ENCODE peak calls at places on chromosomes 11 and 22, in seven cellular contexts. M is T-helper 1 cell; A is fibroblast of mammary gland; Q is iris pigment epithelial cell; W is activated naive CD8-positive, alpha-beta T cell treated with anti-CD3 and anti-CD28 coated beads, Interleukin-2, amount 50 U/mL, for 24 hours; B is stimulated activated CD4-positive, alpha-beta T cell treated with anti-CD3 and anti-CD28 coated beads, TNF-alpha, amount 100 ng/mL, for 48 hours; N is mucosa of gallbladder. V is an unnamed sample.

GRCh38 chr11:65077466-65077865 is 6.4 kb downstream of the CDCA5 start:
- DNase-seq in M (no peak), N (no peak), B (no peak), Q (no peak), A (peak; percentile 49), W (no peak), V (no peak)

GRCh38 chr11:105137286-105137685 is 2.3 kb downstream of the CARD18 start:
- DNase-seq in W (no peak), A (no peak), N (no peak), B (no peak), Q (peak; percentile 48), M (no peak), V (no peak)

GRCh38 chr11:76704171-76704948 is 33.8 kb upstream of the LRRC32 start:
- DNase-seq in M (no peak), N (no peak), B (no peak), Q (no peak), A (no peak), W (no peak), V (no peak)

GRCh38 chr22:30217698-30218565 is 28.6 kb downstream of the LIF start:
- DNase-seq in M (no peak), N (no peak), W (no peak), B (no peak), Q (no peak), A (no peak), V (no peak)

GRCh38 chr22:42760806-42761565 is 40.3 kb upstream of the A4GALT start:
- DNase-seq in Q (no peak), B (no peak), M (no peak), N (no peak), A (no peak), W (no peak), V (no peak)

GRCh38 chr22:43292633-43293025 is 50.5 kb downstream of the SCUBE1 start:
- DNase-seq in N (no peak), A (no peak), M (no peak), B (no peak), W (no peak), Q (no peak), V (no peak)

GRCh38 chr11:61784506-61784805 is 7.9 kb downstream of the TMEM258 start:
- DNase-seq in B (no peak), W (no peak), A (no peak), M (no peak), N (no peak), Q (no peak), V (no peak)

GRCh38 chr11:64490562-64491216 is 100.3 kb upstream of the SLC22A12 start:
- DNase-seq in A (no peak), N (no peak), B (no peak), Q (no peak), W (no peak), M (no peak), V (no peak)

GRCh38 chr11:76984741-76985140 is 49.5 kb upstream of the B3GNT6 start:
- DNase-seq in A (no peak), B (no peak), Q (no peak), M (no peak), W (no peak), N (no peak), V (no peak)

GRCh38 chr22:38246692-38247091 is 26.1 kb downstream of the TMEM184B start:
- DNase-seq in Q (no peak), M (no peak), B (no peak), A (no peak), N (peak; percentile 51), W (no peak), V (no peak)

GRCh38 chr22:37427711-37428635 is 694 bp upstream of the ELFN2 start:
- DNase-seq in N (no peak), M (no peak), W (no peak), B (no peak), A (no peak), Q (no peak), V (no peak)

GRCh38 chr11:130722401-130722800 is 193.9 kb downstream of the SNX19 start:
- DNase-seq in M (no peak), N (no peak), A (no peak), Q (no peak), W (no peak), B (no peak), V (no peak)

GRCh38 chr22:17984114-17984513 is 40.2 kb downstream of the MICAL3 start:
- DNase-seq in W (no peak), Q (no peak), M (no peak), B (no peak), A (no peak), N (no peak), V (no peak)

GRCh38 chr11:88357323-88358039 is 19.9 kb upstream of the CTSC start:
- DNase-seq in N (no peak), Q (peak; percentile 73), M (no peak), A (peak; percentile 70), B (no peak), W (no peak), V (no peak)

GRCh38 chr11:44912270-44912987 is 38.3 kb downstream of the TP53I11 start:
- DNase-seq in W (no peak), A (no peak), B (no peak), Q (no peak), M (no peak), N (no peak), V (no peak)

V was measured in T-helper 9 cell.